ENCODE peak calls at places on chromosomes 2 and 18, in ten cellular contexts. E, L, F, R, Y, D, U, Z, A and O are unnamed samples.

GRCh38 chr2:37653093-37653492 is 18.3 kb downstream of the CDC42EP3 start:
- DNase-seq in L (no peak), Y (no peak), A (no peak), R (no peak), E (no peak), D (no peak), Z (no peak), F (no peak), U (no peak), O (no peak)

GRCh38 chr2:217947341-217948316 is 55.2 kb downstream of the TNS1 start:
- DNase-seq in U (no peak), A (no peak), F (no peak), E (no peak), Z (no peak), R (no peak), D (peak; percentile 47), L (no peak), Y (no peak), O (peak; percentile 21)

GRCh38 chr2:191291471-191291870 is 46.3 kb downstream of the MYO1B start:
- DNase-seq in E (no peak), Y (no peak), D (no peak), R (no peak), A (no peak), L (no peak), U (no peak), F (no peak), Z (no peak), O (no peak)

GRCh38 chr2:215439404-215439803 is 3.5 kb upstream of the FN1 start:
- DNase-seq in E (no peak), D (no peak), A (no peak), L (no peak), U (no peak), Z (no peak), Y (no peak), R (no peak), F (no peak), O (no peak)

GRCh38 chr2:157257312-157258252 is at the start of gene GALNT5:
- DNase-seq in Y (no peak), Z (peak; percentile 43), E (peak; percentile 39), R (no peak), A (peak; percentile 43), L (no peak), F (no peak), D (no peak), U (peak; percentile 62), O (no peak)

GRCh38 chr2:124112966-124113365 is 87.9 kb downstream of the CNTNAP5 start:
- DNase-seq in A (no peak), L (no peak), Z (no peak), Y (no peak), E (no peak), D (no peak), R (no peak), F (no peak), U (peak; percentile 50), O (no peak)

GRCh38 chr18:55250729-55251128 is 291.5 kb upstream of the CCDC68 start:
- DNase-seq in R (no peak), U (no peak), D (no peak), L (no peak), A (peak; percentile 52), E (no peak), Y (no peak), Z (no peak), F (no peak), O (no peak)

GRCh38 chr2:183608747-183609146 is 484.5 kb downstream of the NUP35 start:
- DNase-seq in Z (no peak), L (no peak), Y (no peak), U (no peak), F (no peak), D (no peak), E (no peak), A (no peak), R (no peak), O (no peak)

GRCh38 chr2:61343141-61343540 is 127.7 kb downstream of the USP34 start:
- DNase-seq in U (no peak), E (no peak), D (no peak), F (no peak), A (no peak), R (no peak), Z (no peak), Y (no peak), L (no peak), O (no peak)

GRCh38 chr2:101766871-101767739 is 69.6 kb downstream of the MAP4K4 start:
- DNase-seq in Z (peak; percentile 92), A (peak; percentile 76), U (peak; percentile 67), Y (no peak), E (no peak), R (no peak), L (peak; percentile 44), F (no peak), D (no peak), O (peak; percentile 60)

GRCh38 chr18:12593861-12594260 is 64.0 kb downstream of the SPIRE1 start:
- DNase-seq in F (no peak), L (no peak), A (no peak), D (no peak), U (peak; percentile 47), R (no peak), Z (no peak), Y (no peak), E (no peak), O (no peak)

GRCh38 chr2:1542971-1543370 is 129.7 kb downstream of the TPO start:
- DNase-seq in R (no peak), Y (no peak), U (no peak), Z (no peak), D (no peak), A (no peak), E (no peak), L (no peak), F (no peak), O (no peak)

GRCh38 chr2:238106698-238107524 is 6.8 kb downstream of the ESPNL start:
- DNase-seq in Y (no peak), U (peak; percentile 6), L (no peak), R (no peak), Z (peak; percentile 4), D (peak; percentile 84), E (no peak), F (peak; percentile 18), A (no peak), O (peak; percentile 69)

GRCh38 chr2:17282826-17283225 is 235.4 kb downstream of the RAD51AP2 start:
- DNase-seq in Y (no peak), D (no peak), F (no peak), E (no peak), Z (no peak), A (no peak), U (no peak), R (no peak), L (no peak), O (no peak)

GRCh38 chr18:54787616-54788015 is 40.7 kb upstream of the RAB27B start:
- DNase-seq in R (no peak), A (no peak), Y (no peak), L (no peak), E (no peak), F (no peak), U (peak; percentile 31), Z (no peak), D (no peak), O (no peak)

GRCh38 chr2:38876407-38876806 is 631 bp downstream of the MORN2 start:
- DNase-seq in R (no peak), E (no peak), U (no peak), D (no peak), Z (no peak), L (no peak), A (no peak), F (no peak), Y (no peak), O (no peak)

GRCh38 chr2:236728916-236729670 is 159.5 kb downstream of the ACKR3 start:
- DNase-seq in F (no peak), Z (no peak), R (no peak), L (no peak), Y (no peak), D (no peak), U (no peak), A (no peak), E (no peak), O (no peak)

GRCh38 chr2:44211183-44211582 is 42.5 kb downstream of the PPM1B start:
- DNase-seq in F (no peak), U (no peak), D (no peak), R (no peak), Y (no peak), A (no peak), E (no peak), Z (no peak), L (no peak), O (no peak)

GRCh38 chr2:216034065-216034464 is 20.7 kb upstream of the MREG start:
- DNase-seq in R (peak; percentile 26), Z (peak; percentile 76), L (no peak), A (no peak), E (peak; percentile 85), F (no peak), Y (no peak), U (peak; percentile 76), D (peak; percentile 83), O (peak; percentile 68)

GRCh38 chr2:221380686-221381085 is 191.4 kb downstream of the EPHA4 start:
- DNase-seq in E (no peak), Z (no peak), F (no peak), Y (no peak), D (no peak), U (no peak), R (no peak), A (no peak), L (no peak), O (no peak)

GRCh38 chr2:219249203-219249980 is 3.7 kb upstream of the TUBA4B start:
- DNase-seq in U (peak; percentile 91), D (peak; percentile 89), E (peak; percentile 16), R (peak; percentile 67), Z (peak; percentile 98), L (peak; percentile 61), A (peak; percentile 25), Y (no peak), F (peak; percentile 98), O (peak; percentile 86)

GRCh38 chr18:79463424-79463960 is 67.8 kb downstream of the NFATC1 start:
- DNase-seq in U (no peak), A (no peak), Y (no peak), D (no peak), L (no peak), F (no peak), E (no peak), R (no peak), Z (no peak), O (no peak)

GRCh38 chr18:72768681-72769229 is 99.0 kb downstream of the NETO1 start:
- DNase-seq in L (no peak), D (no peak), Y (no peak), F (no peak), U (no peak), Z (no peak), R (no peak), E (no peak), A (no peak), O (no peak)

GRCh38 chr18:75422341-75422910 is 5.1 kb downstream of the SMIM21 start:
- DNase-seq in U (peak; percentile 30), A (no peak), D (no peak), E (no peak), Y (no peak), R (no peak), L (no peak), Z (no peak), F (no peak), O (no peak)

GRCh38 chr2:51028829-51029228 is 3.1 kb downstream of the NRXN1 start:
- DNase-seq in Z (no peak), L (no peak), E (no peak), Y (no peak), R (no peak), D (no peak), U (peak; percentile 3), F (no peak), A (no peak), O (no peak)

GRCh38 chr2:239079671-239080294 is 231.9 kb downstream of the TWIST2 start:
- DNase-seq in L (no peak), F (no peak), D (no peak), Z (no peak), A (no peak), R (no peak), E (no peak), Y (no peak), U (no peak), O (no peak)

GRCh38 chr18:9876867-9877654 is 8.7 kb upstream of the TXNDC2 start:
- DNase-seq in R (no peak), L (peak; percentile 29), A (peak; percentile 82), E (no peak), F (no peak), D (no peak), Y (no peak), Z (peak; percentile 77), U (peak; percentile 95), O (peak; percentile 96)

GRCh38 chr18:3584897-3585460 is 135.0 kb downstream of the TGIF1 start:
- DNase-seq in R (no peak), F (no peak), D (no peak), Y (no peak), E (no peak), A (no peak), Z (no peak), L (no peak), U (no peak), O (peak; percentile 25)